ENCODE peak calls at places on chromosomes 3 and 15, in nine cellular contexts. X is AG09309, Y is kidney epithelial cell, L is WERI-Rb-1, Z is fibroblast of mammary gland, W is psoas muscle, M is fibroblast of lung, K is GM12864, O is mammary epithelial cell. P is an unnamed sample.

GRCh38 chr15:39908186-39908585 is 11.9 kb downstream of the GPR176 start:
- DNase-seq in X (peak), Y (peak), L (no peak), Z (peak), W (no peak), M (peak), K (no peak), O (peak), P (peak)

GRCh38 chr3:177294221-177294620 is 96.9 kb upstream of the TBL1XR1 start:
- DNase-seq in X (peak), Y (no peak), L (peak), Z (peak), W (peak), M (peak), K (no peak), O (peak), P (peak)

GRCh38 chr3:15667484-15667883 is 65.9 kb downstream of the BTD start:
- DNase-seq in X (no peak), Y (no peak), L (no peak), Z (no peak), W (no peak), M (no peak), K (no peak), O (no peak), P (no peak)

GRCh38 chr3:195270350-195271115 is 426 bp downstream of the XXYLT1 start:
- DNase-seq in X (no peak), Y (no peak), L (peak), Z (peak), W (peak), M (peak), K (no peak), O (peak), P (peak)

GRCh38 chr3:154428369-154429206 is 1.4 kb downstream of the GPR149 start:
- DNase-seq in X (no peak), Y (no peak), L (peak), Z (no peak), W (no peak), M (no peak), K (no peak), O (no peak), P (no peak)

GRCh38 chr15:27479232-27480140 is 508.5 kb downstream of the GABRG3 start:
- DNase-seq in X (no peak), Y (no peak), L (no peak), Z (no peak), W (no peak), M (peak), K (no peak), O (no peak), P (no peak)

GRCh38 chr3:146468234-146468931 is 978 bp downstream of the PLSCR2 start:
- DNase-seq in X (no peak), Y (no peak), L (no peak), Z (peak), W (no peak), M (peak), K (no peak), O (no peak), P (peak)

GRCh38 chr3:15610083-15610482 is 8.5 kb downstream of the BTD start:
- DNase-seq in X (peak), Y (peak), L (no peak), Z (peak), W (peak), M (peak), K (no peak), O (peak), P (peak)

GRCh38 chr3:24867783-24868182 is 373.1 kb upstream of the THRB start:
- DNase-seq in X (no peak), Y (no peak), L (no peak), Z (peak), W (no peak), M (no peak), K (no peak), O (no peak), P (no peak)

GRCh38 chr3:187975571-187976360 is 178.2 kb upstream of the LPP start:
- DNase-seq in X (no peak), Y (no peak), L (no peak), Z (peak), W (peak), M (no peak), K (no peak), O (no peak), P (no peak)

GRCh38 chr3:86993704-86994103 is 2.8 kb upstream of the VGLL3 start:
- DNase-seq in X (no peak), Y (no peak), L (no peak), Z (peak), W (no peak), M (peak), K (no peak), O (no peak), P (no peak)

GRCh38 chr3:150555859-150556436 is 9.4 kb downstream of the EIF2A start:
- DNase-seq in X (no peak), Y (no peak), L (no peak), Z (no peak), W (no peak), M (no peak), K (no peak), O (no peak), P (no peak)

DNA sequence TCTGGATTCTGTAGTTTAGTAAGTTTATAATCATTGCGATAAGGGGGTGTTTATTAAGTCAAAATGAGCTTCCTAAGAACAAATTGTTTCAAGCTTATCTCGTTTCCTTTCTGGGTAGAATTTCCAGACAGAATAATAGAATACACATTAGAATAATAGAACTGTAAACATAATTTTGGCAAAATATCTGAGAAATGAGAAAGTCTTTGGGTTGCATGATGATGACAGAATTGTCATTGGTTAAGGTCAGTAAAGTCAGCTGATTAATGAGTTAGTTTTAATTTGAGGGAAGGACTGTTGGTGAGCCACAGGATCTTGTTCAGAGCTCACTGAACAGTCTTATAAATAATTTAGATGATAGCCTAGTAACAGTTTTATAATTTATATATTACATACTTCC is 10.2 kb downstream of the EIF2A start:
- DNase-seq in X (no peak), Y (no peak), L (no peak), Z (no peak), W (no peak), M (no peak), K (no peak), O (no peak), P (no peak)
- H3K4me3 ChIP-seq in X (no peak), Y (no peak), L (no peak), Z (no peak), W (no peak), M (no peak), K (no peak), O (no peak), P (no peak)

DNA sequence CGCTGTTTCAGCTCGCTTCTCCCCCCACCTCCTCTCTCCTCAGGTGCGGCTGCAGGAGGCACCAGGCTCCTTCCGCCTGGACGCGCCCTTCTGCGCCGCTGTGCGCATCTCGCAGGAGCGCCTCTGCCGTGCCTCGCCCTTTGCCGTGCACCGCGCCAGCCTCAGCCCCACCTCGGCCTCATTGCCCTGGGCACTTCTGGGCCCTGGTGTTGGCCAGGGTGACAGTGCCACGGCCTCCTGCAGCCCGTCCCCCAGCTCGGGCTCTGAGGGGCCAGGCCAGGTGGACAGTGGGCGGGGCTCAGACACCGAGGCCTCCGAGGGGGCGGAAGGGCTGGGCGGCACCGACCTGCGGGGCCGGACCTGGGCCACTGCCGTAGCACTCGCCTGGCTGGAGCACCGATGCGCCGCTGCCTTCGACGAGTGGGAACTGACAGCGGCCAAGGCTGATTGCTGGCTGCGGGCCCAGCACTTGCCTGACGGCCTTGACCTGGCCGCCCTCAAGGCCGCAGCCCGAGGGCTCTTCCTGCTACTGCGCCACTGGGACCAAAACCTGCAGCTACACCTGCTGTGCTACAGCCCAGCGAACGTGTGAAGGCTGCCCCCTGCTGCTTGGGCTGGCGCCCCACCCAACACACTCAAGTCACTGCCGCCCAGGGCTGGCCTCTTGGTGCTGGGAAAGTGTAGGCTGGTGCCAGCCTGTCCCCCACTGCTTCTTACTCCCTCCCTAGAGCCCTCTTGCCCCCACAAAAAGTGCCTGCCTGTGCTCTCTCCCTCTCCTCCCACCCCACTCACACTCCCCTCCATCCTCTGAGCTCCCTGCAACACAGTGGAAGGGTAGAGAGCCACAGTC is 7.1 kb downstream of the ALG3 start:
- DNase-seq in X (no peak), Y (no peak), L (peak), Z (peak), W (no peak), M (peak), K (no peak), O (no peak), P (peak)
- H3K4me3 ChIP-seq in X (no peak), Y (no peak), L (no peak), Z (no peak), W (no peak), M (no peak), K (no peak), O (no peak), P (no peak)

GRCh38 chr15:101501703-101502373 is 12.3 kb upstream of the PCSK6 start:
- DNase-seq in X (no peak), Y (no peak), L (peak), Z (no peak), W (peak), M (no peak), K (no peak), O (no peak), P (no peak)
- H3K4me3 ChIP-seq in X (no peak), Y (no peak), L (peak), Z (no peak), W (no peak), M (no peak), K (no peak), O (no peak), P (no peak)

DNA sequence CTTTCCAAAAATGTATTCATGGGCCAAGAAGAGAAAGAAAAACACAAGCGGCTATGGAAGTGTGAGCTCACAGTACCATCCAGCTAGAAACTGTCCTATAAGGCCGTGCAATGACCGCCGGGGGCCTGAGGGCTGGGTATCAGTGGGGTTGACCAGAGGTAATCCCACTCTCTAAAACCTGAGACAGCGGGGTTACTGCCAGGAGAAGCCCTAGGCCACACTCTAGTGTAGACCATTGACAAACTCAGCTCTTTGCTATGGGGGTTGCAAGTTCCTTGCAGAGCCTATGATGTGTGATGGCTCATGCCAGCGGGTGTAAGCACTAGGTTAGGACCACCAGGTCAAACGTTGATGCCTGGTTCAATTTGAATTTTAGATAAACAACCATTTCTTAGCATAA is 25.9 kb upstream of the SLCO2A1 start:
- DNase-seq in X (no peak), Y (no peak), L (no peak), Z (no peak), W (no peak), M (no peak), K (no peak), O (no peak), P (no peak)
- H3K4me3 ChIP-seq in X (no peak), Y (no peak), L (no peak), Z (no peak), W (no peak), M (no peak), K (no peak), O (no peak), P (no peak)

DNA sequence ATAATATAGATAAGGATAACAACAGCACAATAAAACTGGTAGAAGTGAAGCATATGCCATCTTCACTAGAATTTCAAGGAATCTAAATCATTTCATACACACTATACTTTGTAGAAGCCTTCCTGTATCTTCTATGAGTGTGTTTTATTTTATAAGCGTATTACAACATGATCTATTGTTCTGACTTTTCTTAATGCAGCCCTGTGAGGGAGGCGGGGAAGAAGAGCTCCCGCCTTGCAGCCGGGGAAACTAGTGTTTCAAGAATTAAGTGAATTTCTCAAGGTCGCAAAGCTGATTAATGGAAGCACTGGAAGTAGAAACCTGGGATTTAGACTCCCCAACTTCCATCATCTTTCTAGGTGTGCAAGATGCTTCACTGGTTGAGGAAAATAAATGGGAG is 33.0 kb downstream of the VGLL4 start:
- DNase-seq in X (no peak), Y (no peak), L (no peak), Z (no peak), W (no peak), M (no peak), K (no peak), O (no peak), P (no peak)
- H3K4me3 ChIP-seq in X (no peak), Y (no peak), L (peak), Z (peak), W (peak), M (no peak), K (no peak), O (no peak), P (no peak)

GRCh38 chr3:5123937-5124336 is 1.8 kb downstream of the ARL8B start:
- DNase-seq in X (no peak), Y (no peak), L (peak), Z (no peak), W (no peak), M (no peak), K (no peak), O (peak), P (no peak)
- H3K4me3 ChIP-seq in X (peak), Y (peak), L (peak), Z (peak), W (peak), M (peak), K (peak), O (peak), P (peak)

GRCh38 chr15:73964736-73965093 is 27.4 kb downstream of the STOML1 start:
- DNase-seq in X (no peak), Y (no peak), L (peak), Z (peak), W (peak), M (peak), K (peak), O (peak), P (peak)
- H3K4me3 ChIP-seq in X (no peak), Y (no peak), L (no peak), Z (no peak), W (no peak), M (no peak), K (peak), O (no peak), P (no peak)

DNA sequence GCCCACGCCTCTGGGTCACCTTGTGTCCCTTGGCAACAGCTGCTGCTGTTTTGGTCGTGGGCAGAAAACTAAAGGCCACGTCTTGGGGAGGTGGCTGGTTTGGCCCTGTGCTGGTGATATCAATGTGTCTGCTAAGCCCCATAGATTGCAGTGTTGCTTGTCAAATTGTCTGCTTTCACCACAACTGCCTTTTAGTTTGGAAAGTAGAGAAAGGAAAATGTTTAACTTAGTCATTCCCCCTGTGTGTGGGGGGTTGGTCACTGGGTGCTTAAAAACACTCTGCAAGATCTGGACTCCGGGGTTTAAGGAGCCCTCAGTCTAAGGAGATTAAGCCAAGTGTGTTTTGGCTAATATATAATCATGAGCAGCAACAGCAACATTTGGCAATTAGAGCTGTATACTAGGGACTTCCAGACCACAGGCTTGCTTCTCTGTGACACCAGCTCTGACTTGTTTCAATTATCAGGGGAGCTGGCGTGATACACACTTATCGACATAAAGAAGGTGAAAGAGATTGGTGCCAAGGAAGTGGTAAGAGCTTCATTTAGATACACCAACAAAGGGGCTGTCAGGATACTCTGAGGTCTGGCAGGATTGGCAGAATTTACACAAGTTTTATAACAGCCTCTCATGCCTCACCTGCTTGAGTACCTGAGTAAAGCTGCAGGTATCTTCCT is 3.5 kb downstream of the SMAD3 start:
- DNase-seq in X (no peak), Y (no peak), L (peak), Z (peak), W (no peak), M (peak), K (no peak), O (no peak), P (peak)
- H3K4me3 ChIP-seq in X (peak), Y (peak), L (no peak), Z (peak), W (peak), M (peak), K (no peak), O (no peak), P (peak)